ENCODE peak calls at places on chromosomes 3 and 15, in five cellular contexts. Z, Y, L, K and A are unnamed samples.

GRCh38 chr3:30516238-30516637 is 90.2 kb upstream of the TGFBR2 start:
- DNase-seq in Z (no peak), Y (no peak), L (no peak), K (no peak), A (no peak)

GRCh38 chr3:37730383-37730782 is 131.3 kb upstream of the CTDSPL start:
- DNase-seq in Z (no peak), Y (no peak), L (no peak), K (no peak), A (no peak)

GRCh38 chr3:127158614-127159221 is 34.2 kb upstream of the PRR23E start:
- DNase-seq in Z (no peak), Y (no peak), L (no peak), K (no peak), A (no peak)

GRCh38 chr15:90645873-90646605 is 71.1 kb upstream of the BLM start:
- DNase-seq in Z (no peak), Y (peak), L (no peak), K (no peak), A (no peak)

GRCh38 chr15:48925714-48926223 is 38.0 kb downstream of the SHC4 start:
- DNase-seq in Z (no peak), Y (no peak), L (peak), K (peak), A (no peak)

GRCh38 chr3:128462341-128462910 is 4.3 kb downstream of the DNAJB8 start:
- DNase-seq in Z (no peak), Y (no peak), L (no peak), K (no peak), A (no peak)

GRCh38 chr3:50117120-50117519 is 28.4 kb downstream of the RBM5 start:
- DNase-seq in Z (no peak), Y (no peak), L (no peak), K (no peak), A (no peak)

GRCh38 chr3:29759021-29759359 is 478.1 kb downstream of the RBMS3 start:
- DNase-seq in Z (no peak), Y (no peak), L (no peak), K (peak), A (no peak)

GRCh38 chr3:10945683-10946287 is 46.8 kb upstream of the SLC6A1 start:
- DNase-seq in Z (peak), Y (peak), L (peak), K (peak), A (peak)

GRCh38 chr3:144521131-144521530 is 549.5 kb downstream of the DIPK2A start:
- DNase-seq in Z (no peak), Y (no peak), L (no peak), K (no peak), A (no peak)

GRCh38 chr15:85770722-85771041 is 24.0 kb downstream of the KLHL25 start:
- DNase-seq in Z (no peak), Y (no peak), L (no peak), K (no peak), A (no peak)

GRCh38 chr15:25739687-25740121 is 123.4 kb downstream of the ATP10A start:
- DNase-seq in Z (no peak), Y (no peak), L (no peak), K (peak), A (no peak)

GRCh38 chr3:111577798-111578685 is 17.1 kb downstream of the ZBED2 start:
- DNase-seq in Z (no peak), Y (no peak), L (peak), K (peak), A (no peak)

GRCh38 chr3:134357261-134357913 is 16.9 kb downstream of the AMOTL2 start:
- DNase-seq in Z (no peak), Y (no peak), L (no peak), K (no peak), A (no peak)

GRCh38 chr3:39668420-39668819 is 141.0 kb upstream of the MYRIP start:
- DNase-seq in Z (no peak), Y (no peak), L (no peak), K (peak), A (no peak)

GRCh38 chr15:40427188-40427587 is 13.6 kb upstream of the BAHD1 start:
- DNase-seq in Z (no peak), Y (no peak), L (no peak), K (no peak), A (no peak)

GRCh38 chr3:149245738-149246451 is 24.3 kb upstream of the CP start:
- DNase-seq in Z (no peak), Y (no peak), L (peak), K (no peak), A (no peak)

GRCh38 chr3:58526124-58526957 is 10.6 kb downstream of the ACOX2 start:
- DNase-seq in Z (no peak), Y (no peak), L (peak), K (peak), A (no peak)

GRCh38 chr3:45320986-45321385 is 67.4 kb upstream of the LARS2 start:
- DNase-seq in Z (no peak), Y (no peak), L (no peak), K (no peak), A (no peak)

GRCh38 chr15:58704155-58704825 is 45.2 kb downstream of the ADAM10 start:
- DNase-seq in Z (no peak), Y (no peak), L (no peak), K (peak), A (no peak)

GRCh38 chr15:70064441-70064840 is 33.3 kb downstream of the TLE3 start:
- DNase-seq in Z (no peak), Y (no peak), L (no peak), K (no peak), A (no peak)

GRCh38 chr15:65530318-65531111 is at the start of gene HACD3:
- DNase-seq in Z (peak), Y (peak), L (peak), K (peak), A (peak)

GRCh38 chr3:21109056-21109455 is 642.0 kb downstream of the ZNF385D start:
- DNase-seq in Z (no peak), Y (no peak), L (no peak), K (no peak), A (no peak)

GRCh38 chr3:172195393-172195754 is 156.0 kb downstream of the FNDC3B start:
- DNase-seq in Z (no peak), Y (no peak), L (no peak), K (no peak), A (no peak)

GRCh38 chr15:95739161-95739560 is 591.3 kb upstream of the NR2F2 start:
- DNase-seq in Z (no peak), Y (no peak), L (no peak), K (no peak), A (no peak)

GRCh38 chr3:195068045-195068444 is 202.9 kb downstream of the XXYLT1 start:
- DNase-seq in Z (no peak), Y (no peak), L (peak), K (no peak), A (no peak)

GRCh38 chr3:181461381-181461780 is 250.3 kb upstream of the SOX2 start:
- DNase-seq in Z (no peak), Y (no peak), L (no peak), K (no peak), A (no peak)

GRCh38 chr3:135853981-135854380 is 111.5 kb upstream of the PPP2R3A start:
- DNase-seq in Z (no peak), Y (no peak), L (no peak), K (no peak), A (no peak)

GRCh38 chr3:122572940-122573412 is 4.5 kb upstream of the PARP15 start:
- DNase-seq in Z (no peak), Y (peak), L (peak), K (peak), A (no peak)